ENCODE peak calls at places on chromosomes 4 and X, in six cellular contexts. Y is body of pancreas, A is A549, E is K562, V is ovary, K is transverse colon. F is an unnamed sample.

GRCh38 chr4:1475277-1476139 is 69.3 kb upstream of the NKX1-1 start:
- DNase-seq in V (no peak), A (no peak), E (no peak), K (no peak), Y (no peak), F (no peak)

GRCh38 chr4:82371398-82371972 is 2.3 kb downstream of the HNRNPD start:
- DNase-seq in K (no peak), V (no peak), A (no peak), E (peak; percentile 25), Y (no peak), F (peak; percentile 38)

GRCh38 chr4:157358439-157358838 is 137.9 kb downstream of the GRIA2 start:
- DNase-seq in K (no peak), A (no peak), E (no peak), Y (no peak), V (no peak), F (no peak)

GRCh38 chr4:1381181-1381621 is 25.0 kb downstream of the NKX1-1 start:
- DNase-seq in E (no peak), K (no peak), V (peak; percentile 20), A (no peak), Y (peak; percentile 6), F (no peak)

GRCh38 chrX:48883729-48884128 is 13.8 kb downstream of the TIMM17B start:
- DNase-seq in Y (no peak), E (no peak), K (no peak), V (no peak), A (peak; percentile 64), F (no peak)

GRCh38 chr4:182258441-182259031 is 15.3 kb downstream of the TENM3 start:
- DNase-seq in A (no peak), Y (no peak), K (no peak), E (no peak), V (no peak), F (no peak)

GRCh38 chrX:40340116-40340515 is 240.7 kb upstream of the ATP6AP2 start:
- DNase-seq in K (no peak), V (no peak), E (no peak), A (no peak), Y (no peak), F (no peak)

GRCh38 chrX:72080150-72080549 is 51.6 kb downstream of the RTL5 start:
- DNase-seq in E (no peak), K (no peak), V (no peak), Y (no peak), A (no peak), F (no peak)

GRCh38 chrX:66717926-66718325 is 79.0 kb upstream of the EDA2R start:
- DNase-seq in A (no peak), E (no peak), K (no peak), V (no peak), Y (no peak), F (no peak)

GRCh38 chr4:111210576-111210975 is 587.7 kb upstream of the PITX2 start:
- DNase-seq in Y (no peak), E (no peak), K (no peak), A (no peak), V (no peak), F (no peak)

GRCh38 chr4:13347517-13348125 is 136.5 kb downstream of the RAB28 start:
- DNase-seq in Y (no peak), K (no peak), E (no peak), V (no peak), A (no peak), F (no peak)

GRCh38 chrX:344371-344901 is 25.8 kb upstream of the GTPBP6 start:
- DNase-seq in Y (no peak), V (peak; percentile 30), A (no peak), K (no peak), E (no peak), F (no peak)

GRCh38 chr4:185779520-185779919 is 32.5 kb downstream of the SORBS2 start:
- DNase-seq in E (no peak), V (no peak), K (no peak), Y (no peak), A (peak; percentile 13), F (no peak)

GRCh38 chrX:9646471-9647038 is 119.1 kb downstream of the GPR143 start:
- DNase-seq in V (peak; percentile 61), E (peak; percentile 54), A (no peak), Y (no peak), K (no peak), F (no peak)

GRCh38 chrX:144494069-144494468 is 610.2 kb downstream of the UBE2NL start:
- DNase-seq in V (no peak), E (no peak), A (no peak), K (no peak), Y (no peak), F (no peak)

GRCh38 chr4:28226962-28227361 is 1366.3 kb downstream of the STIM2 start:
- DNase-seq in K (no peak), Y (no peak), E (no peak), V (no peak), A (no peak), F (no peak)

GRCh38 chrX:119790977-119791436 is 423 bp downstream of the RPL39 start:
- DNase-seq in E (peak; percentile 67), K (peak; percentile 27), A (peak; percentile 45), Y (peak; percentile 19), V (no peak), F (peak; percentile 70)

GRCh38 chr4:42655921-42656735 is 777 bp downstream of the ATP8A1 start:
- DNase-seq in A (no peak), Y (peak; percentile 45), K (peak; percentile 65), E (no peak), V (peak; percentile 53), F (peak; percentile 69)

GRCh38 chrX:12956704-12957541 is 18.0 kb upstream of the TMSB4X start:
- DNase-seq in A (peak; percentile 67), V (no peak), Y (no peak), E (peak; percentile 88), K (no peak), F (peak; percentile 81)

GRCh38 chrX:31323658-31324057 is 251.8 kb upstream of the FTHL17 start:
- DNase-seq in K (no peak), V (no peak), Y (no peak), E (peak; percentile 39), A (no peak), F (no peak)

GRCh38 chrX:43514820-43515219 is 141.3 kb upstream of the MAOA start:
- DNase-seq in K (no peak), V (no peak), Y (no peak), E (no peak), A (no peak), F (no peak)

GRCh38 chrX:11504234-11504633 is 161.5 kb downstream of the ARHGAP6 start:
- DNase-seq in K (no peak), V (no peak), E (peak; percentile 23), A (peak; percentile 2), Y (no peak), F (peak; percentile 3)

GRCh38 chr4:8917321-8917811 is 45.7 kb upstream of the HMX1 start:
- DNase-seq in E (no peak), K (no peak), A (no peak), Y (peak; percentile 8), V (peak; percentile 21), F (no peak)

GRCh38 chr4:13276357-13276756 is 207.8 kb downstream of the RAB28 start:
- DNase-seq in V (no peak), E (no peak), A (no peak), K (no peak), Y (no peak), F (no peak)

GRCh38 chrX:48751343-48751742 is 10.2 kb upstream of the GLOD5 start:
- DNase-seq in E (no peak), V (no peak), Y (no peak), K (no peak), A (no peak), F (no peak)

GRCh38 chr4:169795585-169795984 is 37.8 kb upstream of the HPF1 start:
- DNase-seq in V (no peak), A (no peak), E (no peak), K (no peak), Y (no peak), F (no peak)

GRCh38 chr4:85778809-85779124 is 303.8 kb downstream of the ARHGAP24 start:
- DNase-seq in A (no peak), E (no peak), V (no peak), K (no peak), Y (no peak), F (no peak)

GRCh38 chrX:108198420-108198819 is 106.8 kb downstream of the ATG4A start:
- DNase-seq in K (no peak), A (no peak), V (peak; percentile 72), Y (no peak), E (no peak), F (no peak)

GRCh38 chr4:130238121-130238520 is 1142.2 kb downstream of the C4orf33 start:
- DNase-seq in V (no peak), A (no peak), E (no peak), K (no peak), Y (no peak), F (no peak)

GRCh38 chr4:83361416-83362196 is 27.0 kb upstream of the HPSE start:
- DNase-seq in K (no peak), E (peak; percentile 44), V (no peak), Y (no peak), A (no peak), F (no peak)

GRCh38 chr4:40471923-40472322 is 136.8 kb downstream of the CHRNA9 start:
- DNase-seq in V (no peak), Y (no peak), A (no peak), K (no peak), E (no peak), F (no peak)

DNA sequence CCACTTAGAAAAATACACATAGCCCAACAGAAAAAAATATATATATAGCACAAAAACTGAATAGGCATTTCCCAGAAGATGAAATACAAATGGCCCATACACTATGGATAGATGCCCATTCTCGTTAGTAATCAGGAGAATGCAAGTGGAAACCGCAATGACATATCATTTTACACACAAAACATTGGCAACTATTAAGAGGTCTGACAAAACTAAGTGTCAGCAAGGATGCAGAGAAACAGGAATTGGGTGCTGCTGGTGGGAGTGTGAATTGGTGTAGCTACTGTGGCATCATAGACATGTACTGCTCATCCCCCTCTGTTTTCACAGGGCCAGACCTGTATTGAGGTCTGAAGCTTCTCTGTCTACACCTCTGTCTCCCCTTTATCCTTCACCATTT is 320.0 kb downstream of the IDS start:
- DNase-seq in E (no peak), K (no peak), Y (no peak), V (no peak), A (no peak), F (no peak)
- TF ChIP-seq POLR2A in E (no peak), K (no peak), Y (no peak), V (no peak), A (no peak), F (no peak)

GRCh38 chr4:87151730-87152129 is 68.7 kb downstream of the KLHL8 start:
- DNase-seq in E (no peak), Y (no peak), A (no peak), V (no peak), K (no peak), F (no peak)
- TF ChIP-seq POLR2A in E (no peak), Y (no peak), A (no peak), V (no peak), K (no peak), F (no peak)

DNA sequence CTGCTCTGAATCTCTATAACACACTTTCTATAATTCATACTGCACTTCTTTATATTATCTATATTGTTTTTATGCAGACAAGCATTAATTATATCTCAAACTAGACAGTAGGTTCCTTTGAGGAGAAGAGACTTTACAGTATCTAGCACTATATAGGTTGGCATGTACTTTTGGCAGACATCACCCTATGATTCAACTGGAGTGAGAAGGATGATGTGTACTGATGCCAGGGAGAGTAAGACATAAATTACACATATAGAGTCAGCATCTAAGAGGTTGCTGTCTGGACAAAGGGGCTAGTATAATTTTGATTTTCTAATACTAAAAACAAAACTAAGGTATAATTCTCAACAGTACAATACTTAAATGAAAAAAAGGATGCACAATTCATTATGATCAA is 5.1 kb upstream of the RBM41 start:
- DNase-seq in K (no peak), A (no peak), E (no peak), V (no peak), Y (no peak), F (no peak)
- TF ChIP-seq POLR2A in K (no peak), A (no peak), E (no peak), V (no peak), Y (no peak), F (no peak)

GRCh38 chr4:17336524-17336941 is 175.4 kb downstream of the QDPR start:
- DNase-seq in A (no peak), V (no peak), K (peak; percentile 9), E (no peak), Y (no peak), F (no peak)
- TF ChIP-seq POLR2A in A (no peak), V (no peak), K (no peak), E (no peak), Y (no peak), F (no peak)

F was measured in erythroblast.